ENCODE peak calls at places on chromosomes 3 and 15, in six cellular contexts. B is anterior cingulate cortex, V is natural killer cell, Z is ascending aorta, W is GF-D8, O is left cardiac atrium. E is an unnamed sample.
A peak's percentile ranks its signal among the peaks of the same experiment; 100 is the strongest.

GRCh38 chr3:169668081-169668956 is 4.8 kb upstream of the MECOM start:
- DNase-seq in B (no peak), V (no peak), Z (no peak), W (no peak), O (peak; percentile 50), E (peak; percentile 27)

GRCh38 chr3:47042231-47042791 is 62.8 kb downstream of the NBEAL2 start:
- DNase-seq in B (no peak), V (no peak), Z (no peak), W (no peak), O (no peak), E (no peak)

GRCh38 chr3:73781536-73781935 is 156.8 kb upstream of the PDZRN3 start:
- DNase-seq in B (peak; percentile 58), V (no peak), Z (no peak), W (no peak), O (no peak), E (no peak)

GRCh38 chr3:141383555-141384129 is 15.3 kb downstream of the ZBTB38 start:
- DNase-seq in B (no peak), V (no peak), Z (no peak), W (no peak), O (no peak), E (no peak)

GRCh38 chr15:99976811-99977271 is 243.6 kb upstream of the LYSMD4 start:
- DNase-seq in B (no peak), V (no peak), Z (no peak), W (no peak), O (no peak), E (peak; percentile 1)

GRCh38 chr3:44968447-44968858 is 7.5 kb downstream of the ZDHHC3 start:
- DNase-seq in B (no peak), V (no peak), Z (no peak), W (no peak), O (no peak), E (no peak)

GRCh38 chr3:48273594-48274211 is 32.8 kb downstream of the ZNF589 start:
- DNase-seq in B (peak; percentile 45), V (peak; percentile 30), Z (no peak), W (peak; percentile 12), O (no peak), E (peak; percentile 78)

GRCh38 chr3:155730843-155731242 is 14.0 kb downstream of the PLCH1 start:
- DNase-seq in B (no peak), V (no peak), Z (no peak), W (no peak), O (no peak), E (no peak)

GRCh38 chr15:71152542-71152941 is 37.3 kb downstream of the THSD4 start:
- DNase-seq in B (no peak), V (no peak), Z (no peak), W (no peak), O (no peak), E (no peak)

GRCh38 chr3:108394563-108394962 is 98.2 kb downstream of the HHLA2 start:
- DNase-seq in B (no peak), V (no peak), Z (no peak), W (no peak), O (no peak), E (peak; percentile 45)

GRCh38 chr3:70726096-70726745 is 413.8 kb upstream of the MDFIC2 start:
- DNase-seq in B (no peak), V (no peak), Z (no peak), W (no peak), O (no peak), E (no peak)

GRCh38 chr15:78007965-78008886 is 69.3 kb downstream of the TBC1D2B start:
- DNase-seq in B (no peak), V (no peak), Z (no peak), W (no peak), O (peak; percentile 86), E (no peak)

GRCh38 chr3:52012699-52013098 is 17.0 kb upstream of the RPL29 start:
- DNase-seq in B (no peak), V (no peak), Z (no peak), W (no peak), O (no peak), E (no peak)